ENCODE peak calls at places on chromosomes 13 and 19, in seven cellular contexts. C is NCI-H1092; L is T-helper 9 cell; J is activated CD4-positive, alpha-beta T cell treated with anti-CD3 and anti-CD28 coated beads, Interleukin-2, amount 50 U/mL, for 24 hours; V is globus pallidus; B is tibial artery; A is GOT3. X is an unnamed sample.

GRCh38 chr13:30142502-30143211 is 164.7 kb downstream of the KATNAL1 start:
- DNase-seq in B (no peak), J (no peak), C (no peak), V (no peak), A (peak), L (no peak), X (peak)

GRCh38 chr19:33520844-33521479 is 629 bp downstream of the PEPD start:
- DNase-seq in J (no peak), C (no peak), V (no peak), A (no peak), B (no peak), L (no peak), X (no peak)

GRCh38 chr13:92429231-92429630 is 797.4 kb upstream of the GPC6 start:
- DNase-seq in L (no peak), V (no peak), A (no peak), J (no peak), C (no peak), B (no peak), X (no peak)

GRCh38 chr13:111911754-111912452 is 155.0 kb upstream of the SOX1 start:
- DNase-seq in J (no peak), A (no peak), V (no peak), B (no peak), C (peak), L (no peak), X (no peak)

GRCh38 chr13:108304170-108305068 is 34.9 kb downstream of the TNFSF13B start:
- DNase-seq in A (no peak), V (no peak), J (no peak), B (no peak), L (no peak), C (no peak), X (no peak)

GRCh38 chr19:13097331-13098258 is 5.1 kb downstream of the LYL1 start:
- DNase-seq in A (no peak), J (no peak), V (no peak), B (peak), L (no peak), C (no peak), X (no peak)

GRCh38 chr19:45805719-45806118 is 9.4 kb downstream of the RSPH6A start:
- DNase-seq in C (no peak), V (no peak), L (no peak), A (no peak), B (no peak), J (no peak), X (no peak)

GRCh38 chr13:30148171-30148754 is 159.1 kb downstream of the KATNAL1 start:
- DNase-seq in A (no peak), V (no peak), L (peak), J (no peak), B (no peak), C (no peak), X (no peak)

GRCh38 chr19:51096473-51097165 is 11.6 kb downstream of the CTU1 start:
- DNase-seq in V (no peak), L (no peak), A (no peak), B (no peak), J (no peak), C (no peak), X (no peak)

GRCh38 chr19:9808855-9809646 is 9.8 kb downstream of the FBXL12 start:
- DNase-seq in J (no peak), V (no peak), A (no peak), C (no peak), L (no peak), B (no peak), X (peak)

GRCh38 chr13:60152114-60152513 is 11.6 kb downstream of the DIAPH3 start:
- DNase-seq in V (no peak), A (no peak), B (no peak), J (no peak), C (no peak), L (no peak), X (no peak)

GRCh38 chr13:31903072-31903815 is 128.3 kb upstream of the FRY start:
- DNase-seq in A (no peak), J (no peak), V (no peak), L (no peak), B (no peak), C (no peak), X (no peak)

GRCh38 chr13:56735537-56735942 is 405.2 kb upstream of the PRR20A start:
- DNase-seq in B (no peak), V (no peak), J (no peak), L (no peak), C (no peak), A (no peak), X (no peak)

GRCh38 chr19:35863018-35863417 is 5.4 kb upstream of the APLP1 start:
- DNase-seq in B (no peak), A (no peak), C (no peak), L (no peak), J (no peak), V (no peak), X (no peak)

GRCh38 chr13:50843256-50844043 is at the start of gene DLEU7:
- DNase-seq in V (no peak), L (no peak), C (no peak), J (no peak), B (no peak), A (no peak), X (peak)

GRCh38 chr19:15595069-15595468 is 19.9 kb upstream of the CYP4F8 start:
- DNase-seq in C (no peak), V (no peak), L (no peak), A (no peak), J (no peak), B (no peak), X (no peak)

GRCh38 chr19:14318873-14319272 is 62.4 kb upstream of the ADGRE5 start:
- DNase-seq in A (no peak), J (no peak), V (no peak), C (no peak), L (no peak), B (no peak), X (no peak)

GRCh38 chr19:1267441-1268391 is 1.4 kb upstream of the CIRBP start:
- DNase-seq in B (peak), V (no peak), J (no peak), A (no peak), L (no peak), C (no peak), X (no peak)

GRCh38 chr13:64158910-64159309 is 2743.3 kb upstream of the PCDH20 start:
- DNase-seq in L (no peak), B (no peak), C (no peak), A (no peak), J (no peak), V (no peak), X (no peak)

GRCh38 chr19:47022140-47022536 is 2.5 kb downstream of the NPAS1 start:
- DNase-seq in V (no peak), J (no peak), B (no peak), C (no peak), L (no peak), A (no peak), X (no peak)

GRCh38 chr19:11530432-11530831 is 1.5 kb upstream of the ECSIT start:
- DNase-seq in L (no peak), C (peak), V (peak), B (peak), A (no peak), J (peak), X (peak)

X was measured in frontal cortex.